ENCODE peak calls at places on chromosomes 2 and 18, in nine cellular contexts. T is astrocyte, K is PC-3, J is lung, P is fibroblast of the aortic adventitia, I is heart left ventricle, W is DND-41, E is NB4, Y is GM13976. V is an unnamed sample.
A peak's percentile ranks its signal among the peaks of the same experiment; 100 is the strongest.

GRCh38 chr2:239869272-239870155 is 155.6 kb downstream of the NDUFA10 start:
- DNase-seq in T (no peak), K (no peak), J (peak; percentile 26), P (no peak), I (no peak), W (no peak), E (no peak), Y (no peak), V (no peak)

GRCh38 chr2:174339971-174340399 is 5.2 kb downstream of the SP9 start:
- DNase-seq in T (no peak), K (peak; percentile 16), J (no peak), P (no peak), I (no peak), W (no peak), E (peak; percentile 52), Y (no peak), V (no peak)

GRCh38 chr2:233764264-233764663 is 4.2 kb downstream of the UGT1A1 start:
- DNase-seq in T (peak; percentile 78), K (peak; percentile 65), J (no peak), P (peak; percentile 74), I (no peak), W (no peak), E (peak; percentile 27), Y (no peak), V (peak; percentile 26)

GRCh38 chr2:152491139-152491472 is 156.1 kb downstream of the FMNL2 start:
- DNase-seq in T (no peak), K (no peak), J (no peak), P (no peak), I (peak; percentile 41), W (no peak), E (peak; percentile 37), Y (no peak), V (no peak)

GRCh38 chr2:62727259-62727867 is 21.9 kb downstream of the EHBP1 start:
- DNase-seq in T (no peak), K (no peak), J (no peak), P (no peak), I (no peak), W (no peak), E (no peak), Y (no peak), V (no peak)

GRCh38 chr2:188902906-188903305 is 71.3 kb upstream of the COL3A1 start:
- DNase-seq in T (peak; percentile 39), K (peak; percentile 25), J (no peak), P (peak; percentile 31), I (no peak), W (no peak), E (no peak), Y (no peak), V (peak; percentile 35)

GRCh38 chr2:217792611-217793527 is 209.9 kb downstream of the TNS1 start:
- DNase-seq in T (no peak), K (no peak), J (peak; percentile 26), P (peak; percentile 31), I (no peak), W (no peak), E (no peak), Y (no peak), V (no peak)

GRCh38 chr18:23406271-23406787 is 46.8 kb upstream of the RIOK3 start:
- DNase-seq in T (peak; percentile 81), K (peak; percentile 47), J (no peak), P (peak; percentile 67), I (no peak), W (no peak), E (no peak), Y (no peak), V (no peak)

GRCh38 chr2:137952586-137953129 is 11.6 kb upstream of the HNMT start:
- DNase-seq in T (no peak), K (no peak), J (no peak), P (no peak), I (no peak), W (no peak), E (peak; percentile 7), Y (no peak), V (no peak)

GRCh38 chr2:182816856-182817255 is 49.6 kb downstream of the FRZB start:
- DNase-seq in T (peak; percentile 10), K (no peak), J (no peak), P (no peak), I (no peak), W (no peak), E (no peak), Y (no peak), V (no peak)

GRCh38 chr2:1548910-1549673 is 135.8 kb downstream of the TPO start:
- DNase-seq in T (no peak), K (peak; percentile 31), J (no peak), P (no peak), I (no peak), W (no peak), E (no peak), Y (no peak), V (no peak)

GRCh38 chr2:174121178-174121577 is 127.2 kb downstream of the OLA1 start:
- DNase-seq in T (no peak), K (peak; percentile 86), J (no peak), P (no peak), I (no peak), W (no peak), E (no peak), Y (no peak), V (no peak)

GRCh38 chr2:127570282-127571250 is 35.1 kb downstream of the MYO7B start:
- DNase-seq in T (peak; percentile 63), K (no peak), J (no peak), P (peak; percentile 74), I (peak; percentile 56), W (no peak), E (no peak), Y (no peak), V (no peak)

GRCh38 chr2:158777077-158777476 is 18.0 kb upstream of the DAPL1 start:
- DNase-seq in T (no peak), K (no peak), J (no peak), P (no peak), I (no peak), W (no peak), E (no peak), Y (no peak), V (no peak)

GRCh38 chr2:182360012-182360662 is 66.7 kb downstream of the PDE1A start:
- DNase-seq in T (peak; percentile 62), K (peak; percentile 15), J (no peak), P (peak; percentile 93), I (peak; percentile 44), W (no peak), E (no peak), Y (no peak), V (peak; percentile 77)

GRCh38 chr18:23162473-23162872 is 27.2 kb downstream of the CABLES1 start:
- DNase-seq in T (no peak), K (no peak), J (no peak), P (no peak), I (no peak), W (no peak), E (no peak), Y (no peak), V (no peak)

GRCh38 chr2:130846686-130847375 is 10.1 kb downstream of the ARHGEF4 start:
- DNase-seq in T (peak; percentile 79), K (peak; percentile 64), J (no peak), P (no peak), I (no peak), W (no peak), E (no peak), Y (no peak), V (no peak)

GRCh38 chr2:58633576-58634365 is 392.6 kb upstream of the FANCL start:
- DNase-seq in T (peak; percentile 66), K (peak; percentile 94), J (no peak), P (peak; percentile 4), I (no peak), W (no peak), E (no peak), Y (no peak), V (peak; percentile 43)

GRCh38 chr2:85066874-85067351 is 66.3 kb upstream of the TCF7L1 start:
- DNase-seq in T (peak; percentile 61), K (peak; percentile 83), J (peak; percentile 72), P (peak; percentile 90), I (peak; percentile 83), W (no peak), E (peak; percentile 76), Y (peak; percentile 66), V (peak; percentile 79)

GRCh38 chr2:105556366-105556765 is 157.5 kb upstream of the FHL2 start:
- DNase-seq in T (no peak), K (no peak), J (no peak), P (no peak), I (no peak), W (no peak), E (no peak), Y (no peak), V (no peak)

GRCh38 chr2:230924470-230925341 is at the start of gene GPR55:
- DNase-seq in T (no peak), K (no peak), J (no peak), P (no peak), I (no peak), W (no peak), E (peak; percentile 83), Y (peak; percentile 80), V (peak; percentile 44)
- TF ChIP-seq CTCF in T (no peak), K (peak; percentile 26), J (no peak), P (no peak), I (no peak), W (peak; percentile 18), E (peak; percentile 78), Y (peak; percentile 64), V (peak; percentile 24)

GRCh38 chr18:36296591-36297418 is 708 bp upstream of the FHOD3 start:
- DNase-seq in T (peak; percentile 77), K (peak; percentile 48), J (peak; percentile 36), P (peak; percentile 82), I (peak; percentile 69), W (no peak), E (peak; percentile 18), Y (peak; percentile 66), V (peak; percentile 71)
- TF ChIP-seq CTCF in T (peak; percentile 41), K (peak; percentile 53), J (no peak), P (peak; percentile 68), I (no peak), W (no peak), E (no peak), Y (peak; percentile 24), V (peak; percentile 30)

DNA sequence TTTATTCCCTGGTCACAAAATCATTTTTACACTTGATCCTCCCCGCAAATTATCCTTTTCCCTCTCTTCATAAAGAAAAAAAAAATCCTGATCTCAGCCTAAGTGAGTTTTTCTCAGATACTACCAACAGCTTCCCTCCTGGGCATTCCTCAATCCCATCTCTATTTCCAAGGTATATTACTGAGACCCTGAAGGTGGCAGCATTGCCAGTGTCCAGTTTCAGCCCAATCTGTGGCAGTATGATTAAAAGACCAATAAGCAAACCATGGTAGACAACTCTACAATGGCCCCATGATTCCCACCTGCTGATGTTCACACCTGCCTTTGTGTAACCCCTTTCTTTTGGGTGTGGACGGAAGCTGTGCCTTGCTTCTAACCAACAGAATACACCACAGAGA is 45.1 kb downstream of the CCDC93 start:
- DNase-seq in T (no peak), K (no peak), J (no peak), P (no peak), I (no peak), W (no peak), E (no peak), Y (no peak), V (no peak)
- TF ChIP-seq CTCF in T (no peak), K (peak; percentile 40), J (no peak), P (no peak), I (no peak), W (no peak), E (no peak), Y (no peak), V (no peak)

GRCh38 chr2:193966590-193966989 is 1690.4 kb upstream of the SLC39A10 start:
- DNase-seq in T (peak; percentile 78), K (peak; percentile 59), J (no peak), P (peak; percentile 89), I (no peak), W (no peak), E (no peak), Y (no peak), V (peak; percentile 79)

GRCh38 chr2:193965263-193965662 is 1691.8 kb upstream of the SLC39A10 start:
- DNase-seq in T (no peak), K (no peak), J (no peak), P (no peak), I (no peak), W (no peak), E (no peak), Y (no peak), V (no peak)

GRCh38 chr2:193963472-193964119 is 1693.4 kb upstream of the SLC39A10 start:
- DNase-seq in T (peak; percentile 12), K (peak; percentile 66), J (no peak), P (peak; percentile 82), I (no peak), W (peak; percentile 5), E (peak; percentile 25), Y (peak; percentile 3), V (peak; percentile 71)
- TF ChIP-seq CTCF in T (peak; percentile 66), K (peak; percentile 82), J (no peak), P (peak; percentile 80), I (no peak), W (peak; percentile 62), E (peak; percentile 38), Y (peak; percentile 45), V (peak; percentile 61)

V was measured in MCF 10A.